ENCODE peak calls at places on chromosomes 11 and 22, in six cellular contexts. One of them, this sample, is unnamed.

GRCh38 chr22:49996532-49997220 is 15.9 kb downstream of the IL17REL start:
- DNase-seq in lower leg skin: peak
- DNase-seq in ascending aorta: no peak
- DNase-seq in fibroblast of pulmonary artery: no peak
- DNase-seq in mammary epithelial cell: no peak
- DNase-seq in IMR-90: no peak
- DNase-seq in this sample: no peak

GRCh38 chr11:9752091-9752490 is 88.2 kb downstream of the SWAP70 start:
- DNase-seq in IMR-90: peak
- DNase-seq in mammary epithelial cell: no peak
- DNase-seq in lower leg skin: no peak
- DNase-seq in ascending aorta: no peak
- DNase-seq in fibroblast of pulmonary artery: peak
- DNase-seq in this sample: no peak

GRCh38 chr22:50271519-50271970 is 1.4 kb upstream of the MAPK11 start:
- DNase-seq in mammary epithelial cell: peak
- DNase-seq in fibroblast of pulmonary artery: peak
- DNase-seq in ascending aorta: no peak
- DNase-seq in IMR-90: peak
- DNase-seq in lower leg skin: no peak
- DNase-seq in this sample: peak

GRCh38 chr11:2961080-2961479 is 31.0 kb downstream of the NAP1L4 start:
- DNase-seq in fibroblast of pulmonary artery: no peak
- DNase-seq in lower leg skin: no peak
- DNase-seq in mammary epithelial cell: no peak
- DNase-seq in ascending aorta: no peak
- DNase-seq in IMR-90: no peak
- DNase-seq in this sample: no peak

GRCh38 chr11:94433049-94433448 is 31.8 kb upstream of the GPR83 start:
- DNase-seq in ascending aorta: no peak
- DNase-seq in fibroblast of pulmonary artery: no peak
- DNase-seq in IMR-90: no peak
- DNase-seq in lower leg skin: no peak
- DNase-seq in mammary epithelial cell: no peak
- DNase-seq in this sample: peak

GRCh38 chr22:32880906-32881596 is 79.5 kb downstream of the TIMP3 start:
- DNase-seq in IMR-90: peak
- DNase-seq in fibroblast of pulmonary artery: peak
- DNase-seq in ascending aorta: peak
- DNase-seq in mammary epithelial cell: no peak
- DNase-seq in lower leg skin: no peak
- DNase-seq in this sample: peak

GRCh38 chr11:70078796-70079616 is 889 bp downstream of the ANO1 start:
- DNase-seq in IMR-90: no peak
- DNase-seq in mammary epithelial cell: no peak
- DNase-seq in fibroblast of pulmonary artery: no peak
- DNase-seq in ascending aorta: no peak
- DNase-seq in lower leg skin: no peak
- DNase-seq in this sample: no peak

GRCh38 chr11:18791175-18792065 is at the start of gene PTPN5:
- DNase-seq in IMR-90: no peak
- DNase-seq in fibroblast of pulmonary artery: peak
- DNase-seq in ascending aorta: no peak
- DNase-seq in mammary epithelial cell: peak
- DNase-seq in lower leg skin: no peak
- DNase-seq in this sample: peak

GRCh38 chr22:38249301-38249700 is 23.5 kb downstream of the TMEM184B start:
- DNase-seq in ascending aorta: no peak
- DNase-seq in IMR-90: no peak
- DNase-seq in fibroblast of pulmonary artery: no peak
- DNase-seq in lower leg skin: no peak
- DNase-seq in mammary epithelial cell: no peak
- DNase-seq in this sample: no peak

GRCh38 chr11:123062892-123063395 is 1.0 kb upstream of the HSPA8 start:
- DNase-seq in mammary epithelial cell: no peak
- DNase-seq in ascending aorta: no peak
- DNase-seq in fibroblast of pulmonary artery: peak
- DNase-seq in IMR-90: peak
- DNase-seq in lower leg skin: no peak
- DNase-seq in this sample: no peak

GRCh38 chr11:61004037-61004641 is 32.7 kb downstream of the CD6 start:
- DNase-seq in mammary epithelial cell: no peak
- DNase-seq in lower leg skin: no peak
- DNase-seq in fibroblast of pulmonary artery: peak
- DNase-seq in IMR-90: peak
- DNase-seq in ascending aorta: no peak
- DNase-seq in this sample: no peak

GRCh38 chr11:44133335-44133946 is 38.0 kb downstream of the EXT2 start:
- DNase-seq in IMR-90: peak
- DNase-seq in fibroblast of pulmonary artery: peak
- DNase-seq in lower leg skin: no peak
- DNase-seq in ascending aorta: no peak
- DNase-seq in mammary epithelial cell: no peak
- DNase-seq in this sample: peak

GRCh38 chr11:1874406-1875092 is 17.1 kb downstream of the PRR33 start:
- DNase-seq in ascending aorta: no peak
- DNase-seq in IMR-90: no peak
- DNase-seq in lower leg skin: no peak
- DNase-seq in fibroblast of pulmonary artery: no peak
- DNase-seq in mammary epithelial cell: no peak
- DNase-seq in this sample: no peak

GRCh38 chr11:126282742-126283591 is at the start of gene TIRAP:
- DNase-seq in ascending aorta: peak
- DNase-seq in lower leg skin: peak
- DNase-seq in fibroblast of pulmonary artery: peak
- DNase-seq in IMR-90: peak
- DNase-seq in mammary epithelial cell: peak
- DNase-seq in this sample: peak

DNA sequence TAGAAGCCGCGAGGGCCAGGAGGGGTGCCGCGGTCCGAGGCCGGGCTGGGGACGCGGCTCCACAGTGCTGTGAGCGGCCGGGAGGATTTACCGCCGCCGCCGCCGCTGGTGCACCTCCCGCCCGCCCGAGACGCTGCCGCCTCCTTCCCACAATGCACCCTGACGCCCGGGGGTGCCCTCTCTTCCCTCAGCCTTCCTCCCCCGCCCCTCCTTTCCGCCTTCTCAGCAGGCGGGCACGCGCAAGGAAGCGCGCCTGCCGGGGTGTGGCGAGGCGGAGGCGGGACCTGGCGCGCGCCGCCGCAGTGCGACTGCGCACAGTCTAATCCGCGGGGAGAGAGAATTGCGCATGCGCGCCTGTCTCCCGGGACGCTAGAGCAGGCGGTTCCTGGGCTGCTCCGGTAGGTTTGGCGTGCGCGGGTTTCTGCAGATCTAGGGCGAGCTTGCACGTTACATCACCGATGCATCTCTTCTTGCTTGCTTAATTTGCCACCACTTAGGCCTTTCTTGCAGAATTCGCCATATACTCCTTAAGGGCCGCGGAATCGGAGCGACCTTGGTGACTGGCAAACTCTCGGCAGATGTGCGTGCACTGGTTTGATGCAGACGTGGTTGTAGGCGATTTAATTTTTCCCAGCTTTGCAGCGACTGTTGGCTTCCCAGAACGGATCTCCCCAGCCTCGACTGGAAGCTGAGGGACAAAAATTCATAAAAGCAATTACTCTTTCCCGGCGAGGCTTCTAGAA is at the start of the genes GVQW3 and THAP12:
- DNase-seq in lower leg skin: peak
- DNase-seq in ascending aorta: peak
- DNase-seq in mammary epithelial cell: peak
- DNase-seq in fibroblast of pulmonary artery: peak
- DNase-seq in IMR-90: peak
- DNase-seq in this sample: peak
- TF ChIP-seq CTCF in lower leg skin: no peak
- TF ChIP-seq CTCF in ascending aorta: peak
- TF ChIP-seq CTCF in mammary epithelial cell: peak
- TF ChIP-seq CTCF in fibroblast of pulmonary artery: no peak
- TF ChIP-seq CTCF in IMR-90: no peak
- TF ChIP-seq CTCF in this sample: no peak

GRCh38 chr11:64868904-64869570 is 9.4 kb downstream of the EHD1 start:
- DNase-seq in fibroblast of pulmonary artery: peak
- DNase-seq in lower leg skin: no peak
- DNase-seq in IMR-90: peak
- DNase-seq in ascending aorta: no peak
- DNase-seq in mammary epithelial cell: peak
- DNase-seq in this sample: peak

GRCh38 chr11:64869571-64870175 is 8.7 kb downstream of the EHD1 start:
- DNase-seq in IMR-90: no peak
- DNase-seq in ascending aorta: no peak
- DNase-seq in lower leg skin: no peak
- DNase-seq in fibroblast of pulmonary artery: no peak
- DNase-seq in mammary epithelial cell: no peak
- DNase-seq in this sample: no peak

GRCh38 chr11:64867748-64868462 is 10.5 kb downstream of the EHD1 start:
- DNase-seq in fibroblast of pulmonary artery: no peak
- DNase-seq in mammary epithelial cell: peak
- DNase-seq in ascending aorta: no peak
- DNase-seq in lower leg skin: no peak
- DNase-seq in IMR-90: no peak
- DNase-seq in this sample: peak

GRCh38 chr11:64870893-64871849 is 7.2 kb downstream of the EHD1 start:
- DNase-seq in fibroblast of pulmonary artery: no peak
- DNase-seq in mammary epithelial cell: no peak
- DNase-seq in IMR-90: no peak
- DNase-seq in lower leg skin: no peak
- DNase-seq in ascending aorta: no peak
- DNase-seq in this sample: no peak

GRCh38 chr11:64870176-64870892 is 8.1 kb downstream of the EHD1 start:
- DNase-seq in fibroblast of pulmonary artery: peak
- DNase-seq in IMR-90: peak
- DNase-seq in lower leg skin: no peak
- DNase-seq in mammary epithelial cell: peak
- DNase-seq in ascending aorta: peak
- DNase-seq in this sample: peak
- H3K4me3 ChIP-seq in fibroblast of pulmonary artery: no peak
- H3K4me3 ChIP-seq in IMR-90: no peak
- H3K4me3 ChIP-seq in lower leg skin: no peak
- H3K4me3 ChIP-seq in mammary epithelial cell: no peak
- H3K4me3 ChIP-seq in ascending aorta: peak
- H3K4me3 ChIP-seq in this sample: no peak

GRCh38 chr11:134557571-134558257 is 145.7 kb upstream of the B3GAT1 start:
- DNase-seq in ascending aorta: no peak
- DNase-seq in IMR-90: no peak
- DNase-seq in mammary epithelial cell: no peak
- DNase-seq in fibroblast of pulmonary artery: no peak
- DNase-seq in lower leg skin: peak
- DNase-seq in this sample: no peak
- TF ChIP-seq CTCF in ascending aorta: no peak
- TF ChIP-seq CTCF in IMR-90: no peak
- TF ChIP-seq CTCF in mammary epithelial cell: no peak
- TF ChIP-seq CTCF in fibroblast of pulmonary artery: no peak
- TF ChIP-seq CTCF in lower leg skin: no peak
- TF ChIP-seq CTCF in this sample: no peak

GRCh38 chr11:35142481-35143207 is 3.7 kb downstream of the CD44 start:
- DNase-seq in fibroblast of pulmonary artery: peak
- DNase-seq in mammary epithelial cell: peak
- DNase-seq in ascending aorta: no peak
- DNase-seq in lower leg skin: no peak
- DNase-seq in IMR-90: peak
- DNase-seq in this sample: peak
- H3K4me3 ChIP-seq in fibroblast of pulmonary artery: peak
- H3K4me3 ChIP-seq in mammary epithelial cell: peak
- H3K4me3 ChIP-seq in ascending aorta: peak
- H3K4me3 ChIP-seq in lower leg skin: no peak
- H3K4me3 ChIP-seq in IMR-90: peak
- H3K4me3 ChIP-seq in this sample: peak

GRCh38 chr11:5384335-5384734 is 723 bp downstream of the OR51M1 start:
- DNase-seq in IMR-90: no peak
- DNase-seq in ascending aorta: no peak
- DNase-seq in fibroblast of pulmonary artery: no peak
- DNase-seq in mammary epithelial cell: no peak
- DNase-seq in lower leg skin: no peak
- DNase-seq in this sample: no peak

GRCh38 chr11:5394091-5394490 is 10.5 kb downstream of the OR51M1 start:
- DNase-seq in fibroblast of pulmonary artery: no peak
- DNase-seq in IMR-90: no peak
- DNase-seq in mammary epithelial cell: no peak
- DNase-seq in ascending aorta: no peak
- DNase-seq in lower leg skin: no peak
- DNase-seq in this sample: no peak

GRCh38 chr11:5390210-5390609 is 6.6 kb downstream of the OR51M1 start:
- DNase-seq in lower leg skin: no peak
- DNase-seq in mammary epithelial cell: no peak
- DNase-seq in IMR-90: no peak
- DNase-seq in fibroblast of pulmonary artery: no peak
- DNase-seq in ascending aorta: no peak
- DNase-seq in this sample: no peak
- TF ChIP-seq CTCF in lower leg skin: no peak
- TF ChIP-seq CTCF in mammary epithelial cell: no peak
- TF ChIP-seq CTCF in IMR-90: no peak
- TF ChIP-seq CTCF in fibroblast of pulmonary artery: no peak
- TF ChIP-seq CTCF in ascending aorta: no peak
- TF ChIP-seq CTCF in this sample: no peak

This sample was measured in epithelial cell of esophagus.